ENCODE peak calls at places on chromosomes 6 and 20, in six cellular contexts. One of them, this sample, is unnamed.

GRCh38 chr20:20664795-20665194 is 47.6 kb downstream of the RALGAPA2 start:
- DNase-seq in epithelial cell of esophagus: peak; percentile 45
- DNase-seq in pons: peak; percentile 75
- DNase-seq in NCI-H2171 treated with DMSO at 0.1 percent for 48 hours: peak; percentile 86
- DNase-seq in HEK293T: peak; percentile 39
- DNase-seq in breast epithelium: no peak
- DNase-seq in this sample: peak; percentile 52

GRCh38 chr6:166583230-166583629 is 3.2 kb downstream of the RAMACL start:
- DNase-seq in HEK293T: no peak
- DNase-seq in NCI-H2171 treated with DMSO at 0.1 percent for 48 hours: no peak
- DNase-seq in breast epithelium: no peak
- DNase-seq in pons: no peak
- DNase-seq in epithelial cell of esophagus: no peak
- DNase-seq in this sample: no peak

GRCh38 chr20:59605691-59606364 is 1.5 kb downstream of the PHACTR3 start:
- DNase-seq in HEK293T: no peak
- DNase-seq in breast epithelium: no peak
- DNase-seq in NCI-H2171 treated with DMSO at 0.1 percent for 48 hours: no peak
- DNase-seq in epithelial cell of esophagus: no peak
- DNase-seq in pons: peak; percentile 61
- DNase-seq in this sample: no peak

GRCh38 chr6:116330511-116330910 is 40.2 kb upstream of the DSE start:
- DNase-seq in NCI-H2171 treated with DMSO at 0.1 percent for 48 hours: no peak
- DNase-seq in epithelial cell of esophagus: peak; percentile 34
- DNase-seq in pons: no peak
- DNase-seq in HEK293T: no peak
- DNase-seq in breast epithelium: no peak
- DNase-seq in this sample: no peak

GRCh38 chr20:21505161-21505809 is 8.6 kb downstream of the NKX2-2 start:
- DNase-seq in NCI-H2171 treated with DMSO at 0.1 percent for 48 hours: peak; percentile 82
- DNase-seq in epithelial cell of esophagus: peak; percentile 63
- DNase-seq in HEK293T: peak; percentile 82
- DNase-seq in pons: peak; percentile 56
- DNase-seq in breast epithelium: peak; percentile 28
- DNase-seq in this sample: peak; percentile 69

GRCh38 chr20:49276895-49277785 is 717 bp downstream of the ZNFX1 start:
- DNase-seq in pons: no peak
- DNase-seq in HEK293T: no peak
- DNase-seq in epithelial cell of esophagus: no peak
- DNase-seq in breast epithelium: peak; percentile 30
- DNase-seq in NCI-H2171 treated with DMSO at 0.1 percent for 48 hours: peak; percentile 74
- DNase-seq in this sample: peak; percentile 37

GRCh38 chr20:23296841-23297701 is 53.5 kb upstream of the NXT1 start:
- DNase-seq in NCI-H2171 treated with DMSO at 0.1 percent for 48 hours: no peak
- DNase-seq in breast epithelium: no peak
- DNase-seq in pons: no peak
- DNase-seq in HEK293T: no peak
- DNase-seq in epithelial cell of esophagus: no peak
- DNase-seq in this sample: no peak

GRCh38 chr6:31897612-31898199 is at the start of gene EHMT2:
- DNase-seq in NCI-H2171 treated with DMSO at 0.1 percent for 48 hours: peak; percentile 91
- DNase-seq in pons: peak; percentile 88
- DNase-seq in HEK293T: peak; percentile 87
- DNase-seq in epithelial cell of esophagus: peak; percentile 85
- DNase-seq in breast epithelium: peak; percentile 80
- DNase-seq in this sample: peak; percentile 96

GRCh38 chr20:50215917-50216316 is 25.3 kb downstream of the CEBPB start:
- DNase-seq in pons: no peak
- DNase-seq in HEK293T: no peak
- DNase-seq in NCI-H2171 treated with DMSO at 0.1 percent for 48 hours: peak; percentile 36
- DNase-seq in epithelial cell of esophagus: peak; percentile 63
- DNase-seq in breast epithelium: no peak
- DNase-seq in this sample: no peak

GRCh38 chr6:70108230-70108629 is 194.7 kb downstream of the COL9A1 start:
- DNase-seq in NCI-H2171 treated with DMSO at 0.1 percent for 48 hours: peak; percentile 66
- DNase-seq in pons: peak; percentile 72
- DNase-seq in epithelial cell of esophagus: peak; percentile 43
- DNase-seq in HEK293T: peak; percentile 26
- DNase-seq in breast epithelium: no peak
- DNase-seq in this sample: peak; percentile 66

GRCh38 chr20:31569163-31570020 is 35.7 kb upstream of the ID1 start:
- DNase-seq in breast epithelium: no peak
- DNase-seq in pons: peak; percentile 53
- DNase-seq in HEK293T: peak; percentile 48
- DNase-seq in NCI-H2171 treated with DMSO at 0.1 percent for 48 hours: peak; percentile 73
- DNase-seq in epithelial cell of esophagus: peak; percentile 35
- DNase-seq in this sample: peak; percentile 76

GRCh38 chr20:63747622-63748355 is 8.2 kb downstream of the SLC2A4RG start:
- DNase-seq in pons: no peak
- DNase-seq in breast epithelium: no peak
- DNase-seq in NCI-H2171 treated with DMSO at 0.1 percent for 48 hours: peak; percentile 17
- DNase-seq in HEK293T: no peak
- DNase-seq in epithelial cell of esophagus: no peak
- DNase-seq in this sample: no peak

GRCh38 chr20:3887870-3888614 is 1.1 kb upstream of the PANK2 start:
- DNase-seq in pons: no peak
- DNase-seq in NCI-H2171 treated with DMSO at 0.1 percent for 48 hours: no peak
- DNase-seq in epithelial cell of esophagus: no peak
- DNase-seq in HEK293T: no peak
- DNase-seq in breast epithelium: no peak
- DNase-seq in this sample: peak; percentile 60

GRCh38 chr20:53345536-53346070 is 248.0 kb downstream of the ZNF217 start:
- DNase-seq in HEK293T: no peak
- DNase-seq in pons: no peak
- DNase-seq in breast epithelium: no peak
- DNase-seq in epithelial cell of esophagus: no peak
- DNase-seq in NCI-H2171 treated with DMSO at 0.1 percent for 48 hours: no peak
- DNase-seq in this sample: peak; percentile 16

GRCh38 chr6:30615958-30616810 is 859 bp downstream of the PPP1R10 start:
- DNase-seq in epithelial cell of esophagus: no peak
- DNase-seq in HEK293T: no peak
- DNase-seq in breast epithelium: peak; percentile 43
- DNase-seq in pons: peak; percentile 61
- DNase-seq in NCI-H2171 treated with DMSO at 0.1 percent for 48 hours: peak; percentile 68
- DNase-seq in this sample: no peak

GRCh38 chr20:18702736-18703135 is 110.8 kb upstream of the SCP2D1 start:
- DNase-seq in pons: no peak
- DNase-seq in HEK293T: no peak
- DNase-seq in NCI-H2171 treated with DMSO at 0.1 percent for 48 hours: no peak
- DNase-seq in epithelial cell of esophagus: peak; percentile 13
- DNase-seq in breast epithelium: no peak
- DNase-seq in this sample: no peak

GRCh38 chr6:1636971-1637871 is 27.5 kb downstream of the FOXC1 start:
- DNase-seq in NCI-H2171 treated with DMSO at 0.1 percent for 48 hours: peak; percentile 93
- DNase-seq in epithelial cell of esophagus: peak; percentile 84
- DNase-seq in breast epithelium: no peak
- DNase-seq in pons: no peak
- DNase-seq in HEK293T: no peak
- DNase-seq in this sample: peak; percentile 20

This sample was measured in astrocyte of the hippocampus.